ENCODE peak calls at places on chromosomes 12 and 14, in six cellular contexts. One of them, this sample, is unnamed.

GRCh38 chr14:94935901-94936300 is 166.0 kb upstream of the GSC start:
- DNase-seq in psoas muscle: no peak
- DNase-seq in RWPE2: no peak
- DNase-seq in AG09309: no peak
- DNase-seq in fibroblast of lung: no peak
- DNase-seq in fibroblast of the aortic adventitia: no peak
- DNase-seq in this sample: no peak

GRCh38 chr12:72790273-72790672 is 518.1 kb downstream of the TRHDE start:
- DNase-seq in psoas muscle: no peak
- DNase-seq in RWPE2: no peak
- DNase-seq in AG09309: no peak
- DNase-seq in fibroblast of lung: no peak
- DNase-seq in fibroblast of the aortic adventitia: no peak
- DNase-seq in this sample: peak

GRCh38 chr14:93797536-93797935 is 9.3 kb upstream of the PRIMA1 start:
- DNase-seq in psoas muscle: no peak
- DNase-seq in RWPE2: no peak
- DNase-seq in AG09309: no peak
- DNase-seq in fibroblast of lung: no peak
- DNase-seq in fibroblast of the aortic adventitia: no peak
- DNase-seq in this sample: no peak

GRCh38 chr12:113912761-113913295 is 53.3 kb downstream of the RBM19 start:
- DNase-seq in psoas muscle: peak
- DNase-seq in RWPE2: no peak
- DNase-seq in AG09309: no peak
- DNase-seq in fibroblast of lung: peak
- DNase-seq in fibroblast of the aortic adventitia: peak
- DNase-seq in this sample: peak

GRCh38 chr12:11798856-11799530 is 149.5 kb downstream of the ETV6 start:
- DNase-seq in psoas muscle: no peak
- DNase-seq in RWPE2: no peak
- DNase-seq in AG09309: no peak
- DNase-seq in fibroblast of lung: peak
- DNase-seq in fibroblast of the aortic adventitia: peak
- DNase-seq in this sample: peak

GRCh38 chr14:54207476-54207875 is 189.3 kb upstream of the CDKN3 start:
- DNase-seq in psoas muscle: no peak
- DNase-seq in RWPE2: no peak
- DNase-seq in AG09309: no peak
- DNase-seq in fibroblast of lung: peak
- DNase-seq in fibroblast of the aortic adventitia: peak
- DNase-seq in this sample: peak

GRCh38 chr12:1904875-1905274 is 13.6 kb downstream of the CACNA2D4 start:
- DNase-seq in psoas muscle: no peak
- DNase-seq in RWPE2: no peak
- DNase-seq in AG09309: no peak
- DNase-seq in fibroblast of lung: no peak
- DNase-seq in fibroblast of the aortic adventitia: no peak
- DNase-seq in this sample: no peak

GRCh38 chr14:49769581-49770211 is 1.7 kb downstream of the KLHDC2 start:
- DNase-seq in psoas muscle: no peak
- DNase-seq in RWPE2: no peak
- DNase-seq in AG09309: no peak
- DNase-seq in fibroblast of lung: no peak
- DNase-seq in fibroblast of the aortic adventitia: no peak
- DNase-seq in this sample: no peak

GRCh38 chr14:66009104-66009503 is 477.1 kb upstream of the CCDC196 start:
- DNase-seq in psoas muscle: no peak
- DNase-seq in RWPE2: no peak
- DNase-seq in AG09309: peak
- DNase-seq in fibroblast of lung: peak
- DNase-seq in fibroblast of the aortic adventitia: peak
- DNase-seq in this sample: peak

GRCh38 chr12:77814361-77814760 is 16.3 kb upstream of the NAV3 start:
- DNase-seq in psoas muscle: no peak
- DNase-seq in RWPE2: no peak
- DNase-seq in AG09309: no peak
- DNase-seq in fibroblast of lung: no peak
- DNase-seq in fibroblast of the aortic adventitia: no peak
- DNase-seq in this sample: no peak

GRCh38 chr14:91170504-91171121 is 56.7 kb downstream of the DGLUCY start:
- DNase-seq in psoas muscle: peak
- DNase-seq in RWPE2: no peak
- DNase-seq in AG09309: no peak
- DNase-seq in fibroblast of lung: peak
- DNase-seq in fibroblast of the aortic adventitia: peak
- DNase-seq in this sample: no peak

GRCh38 chr12:80118565-80119337 is 19.4 kb downstream of the OTOGL start:
- DNase-seq in psoas muscle: no peak
- DNase-seq in RWPE2: no peak
- DNase-seq in AG09309: no peak
- DNase-seq in fibroblast of lung: no peak
- DNase-seq in fibroblast of the aortic adventitia: no peak
- DNase-seq in this sample: no peak

GRCh38 chr14:102187044-102187443 is 47.3 kb downstream of the WDR20 start:
- DNase-seq in psoas muscle: no peak
- DNase-seq in RWPE2: no peak
- DNase-seq in AG09309: peak
- DNase-seq in fibroblast of lung: peak
- DNase-seq in fibroblast of the aortic adventitia: peak
- DNase-seq in this sample: peak

GRCh38 chr14:21071225-21072041 is 1.3 kb downstream of the ARHGEF40 start:
- DNase-seq in psoas muscle: peak
- DNase-seq in RWPE2: no peak
- DNase-seq in AG09309: peak
- DNase-seq in fibroblast of lung: peak
- DNase-seq in fibroblast of the aortic adventitia: peak
- DNase-seq in this sample: peak

DNA sequence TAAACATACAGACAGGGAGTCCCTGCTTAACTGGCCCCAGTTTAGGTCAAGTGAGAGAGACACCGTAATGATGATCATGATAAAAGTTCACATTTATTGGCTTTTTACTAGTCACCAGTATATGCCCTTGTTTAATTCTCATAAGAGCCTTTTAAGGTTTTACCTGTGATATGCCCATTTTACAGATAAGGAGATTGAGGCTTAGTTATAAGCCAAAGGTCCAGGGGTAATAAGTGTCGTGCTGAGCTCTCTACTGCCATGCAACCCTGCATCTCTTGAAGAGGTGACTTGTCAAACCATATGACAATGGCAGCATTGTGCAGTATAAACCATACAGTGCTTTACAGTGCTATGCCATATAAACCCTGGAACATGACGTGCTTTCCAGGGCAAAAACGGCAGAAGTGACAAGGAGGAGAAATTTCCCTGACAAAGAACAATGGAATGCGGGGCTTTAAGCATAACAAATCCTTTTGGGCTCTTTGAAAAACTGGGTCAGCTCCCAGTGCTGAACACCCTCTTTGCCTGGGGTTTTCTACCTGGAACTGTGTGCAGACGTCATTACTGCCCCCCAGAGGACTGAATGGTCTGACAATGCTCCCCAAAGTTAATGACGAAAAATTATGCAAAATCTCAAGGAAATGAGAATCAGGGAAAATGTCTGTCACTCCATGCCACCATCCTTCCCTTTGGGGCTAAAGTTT is 59.7 kb upstream of the C14orf132 start:
- DNase-seq in psoas muscle: no peak
- DNase-seq in RWPE2: no peak
- DNase-seq in AG09309: no peak
- DNase-seq in fibroblast of lung: peak
- DNase-seq in fibroblast of the aortic adventitia: no peak
- DNase-seq in this sample: no peak
- TF ChIP-seq CTCF in psoas muscle: no peak
- TF ChIP-seq CTCF in RWPE2: no peak
- TF ChIP-seq CTCF in AG09309: no peak
- TF ChIP-seq CTCF in fibroblast of lung: no peak
- TF ChIP-seq CTCF in fibroblast of the aortic adventitia: no peak
- TF ChIP-seq CTCF in this sample: peak

GRCh38 chr12:111268738-111269572 is 99.9 kb downstream of the PHETA1 start:
- DNase-seq in psoas muscle: no peak
- DNase-seq in RWPE2: no peak
- DNase-seq in AG09309: no peak
- DNase-seq in fibroblast of lung: no peak
- DNase-seq in fibroblast of the aortic adventitia: no peak
- DNase-seq in this sample: no peak
- TF ChIP-seq CTCF in psoas muscle: peak
- TF ChIP-seq CTCF in RWPE2: peak
- TF ChIP-seq CTCF in AG09309: peak
- TF ChIP-seq CTCF in fibroblast of lung: peak
- TF ChIP-seq CTCF in fibroblast of the aortic adventitia: peak
- TF ChIP-seq CTCF in this sample: peak

GRCh38 chr12:3241621-3242020 is 164.4 kb downstream of the TSPAN9 start:
- DNase-seq in psoas muscle: peak
- DNase-seq in RWPE2: no peak
- DNase-seq in AG09309: no peak
- DNase-seq in fibroblast of lung: no peak
- DNase-seq in fibroblast of the aortic adventitia: no peak
- DNase-seq in this sample: no peak

GRCh38 chr12:3244219-3244750 is 167.1 kb downstream of the TSPAN9 start:
- DNase-seq in psoas muscle: no peak
- DNase-seq in RWPE2: no peak
- DNase-seq in AG09309: no peak
- DNase-seq in fibroblast of lung: no peak
- DNase-seq in fibroblast of the aortic adventitia: no peak
- DNase-seq in this sample: no peak

GRCh38 chr12:3243376-3244084 is 166.4 kb downstream of the TSPAN9 start:
- DNase-seq in psoas muscle: no peak
- DNase-seq in RWPE2: no peak
- DNase-seq in AG09309: no peak
- DNase-seq in fibroblast of lung: no peak
- DNase-seq in fibroblast of the aortic adventitia: no peak
- DNase-seq in this sample: no peak

GRCh38 chr12:3246253-3246652 is 169.1 kb downstream of the TSPAN9 start:
- DNase-seq in psoas muscle: no peak
- DNase-seq in RWPE2: no peak
- DNase-seq in AG09309: no peak
- DNase-seq in fibroblast of lung: no peak
- DNase-seq in fibroblast of the aortic adventitia: no peak
- DNase-seq in this sample: no peak

DNA sequence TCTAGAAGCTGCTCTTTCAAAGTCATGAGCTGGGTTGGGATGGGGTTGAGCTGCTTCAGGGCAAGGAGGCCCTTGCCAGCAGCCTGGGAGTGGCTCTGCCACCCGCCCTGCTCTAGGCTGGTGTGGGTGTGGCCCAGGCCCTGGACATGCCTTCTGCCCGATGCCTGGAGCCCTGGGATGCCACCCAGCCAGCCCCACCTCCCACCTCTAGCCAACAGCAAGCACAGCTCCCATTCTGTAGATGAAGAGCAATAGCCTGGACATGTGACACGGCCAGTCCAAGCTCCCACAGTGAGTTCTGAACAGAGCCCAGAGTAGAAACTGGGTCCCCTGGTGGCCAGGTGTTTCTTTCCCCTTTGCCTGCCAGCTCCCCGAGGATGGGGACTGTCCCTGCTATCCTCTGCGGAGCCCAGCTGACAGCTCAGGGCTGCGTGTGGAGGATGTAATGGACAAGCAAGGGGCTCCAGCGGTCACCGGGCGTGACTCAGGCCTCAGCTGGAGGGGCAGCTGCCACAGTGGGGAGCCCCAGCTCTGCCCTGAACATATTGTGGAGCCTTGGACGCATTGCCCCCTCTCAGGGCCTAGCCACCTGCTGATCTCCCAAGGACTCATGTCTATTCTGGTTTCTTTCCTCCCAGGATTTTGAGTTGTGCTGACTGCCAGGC is 165.2 kb downstream of the TSPAN9 start:
- DNase-seq in psoas muscle: no peak
- DNase-seq in RWPE2: no peak
- DNase-seq in AG09309: no peak
- DNase-seq in fibroblast of lung: no peak
- DNase-seq in fibroblast of the aortic adventitia: no peak
- DNase-seq in this sample: no peak
- TF ChIP-seq CTCF in psoas muscle: peak
- TF ChIP-seq CTCF in RWPE2: no peak
- TF ChIP-seq CTCF in AG09309: no peak
- TF ChIP-seq CTCF in fibroblast of lung: no peak
- TF ChIP-seq CTCF in fibroblast of the aortic adventitia: no peak
- TF ChIP-seq CTCF in this sample: peak

GRCh38 chr14:103195828-103196615 is 72.8 kb downstream of the TNFAIP2 start:
- DNase-seq in psoas muscle: no peak
- DNase-seq in RWPE2: no peak
- DNase-seq in AG09309: no peak
- DNase-seq in fibroblast of lung: no peak
- DNase-seq in fibroblast of the aortic adventitia: no peak
- DNase-seq in this sample: no peak
- TF ChIP-seq CTCF in psoas muscle: no peak
- TF ChIP-seq CTCF in RWPE2: no peak
- TF ChIP-seq CTCF in AG09309: no peak
- TF ChIP-seq CTCF in fibroblast of lung: no peak
- TF ChIP-seq CTCF in fibroblast of the aortic adventitia: no peak
- TF ChIP-seq CTCF in this sample: no peak

GRCh38 chr12:65962921-65963883 is 138.9 kb downstream of the HMGA2 start:
- DNase-seq in psoas muscle: no peak
- DNase-seq in RWPE2: no peak
- DNase-seq in AG09309: no peak
- DNase-seq in fibroblast of lung: peak
- DNase-seq in fibroblast of the aortic adventitia: no peak
- DNase-seq in this sample: no peak
- TF ChIP-seq CTCF in psoas muscle: no peak
- TF ChIP-seq CTCF in RWPE2: no peak
- TF ChIP-seq CTCF in AG09309: peak
- TF ChIP-seq CTCF in fibroblast of lung: peak
- TF ChIP-seq CTCF in fibroblast of the aortic adventitia: no peak
- TF ChIP-seq CTCF in this sample: peak

DNA sequence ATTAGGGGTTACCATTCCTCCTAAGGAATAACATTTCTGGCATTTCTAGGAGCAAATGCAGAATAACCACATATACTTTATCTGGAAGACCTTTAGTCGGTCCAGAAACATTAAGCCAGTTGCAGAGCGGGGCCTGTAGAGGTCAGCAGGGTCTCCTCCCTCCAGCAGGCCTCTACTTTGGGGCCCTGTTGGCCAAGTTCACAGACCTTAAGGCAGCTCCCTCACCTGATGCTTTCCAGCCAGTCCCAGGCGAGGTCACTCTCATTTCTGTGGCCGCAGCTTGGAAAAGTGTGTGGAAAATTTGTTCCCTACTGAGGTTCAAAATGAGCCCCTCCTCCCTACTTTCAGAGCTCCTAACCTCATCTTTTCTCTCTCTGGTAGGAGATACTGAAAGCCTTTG is 74.1 kb downstream of the ESR2 start:
- DNase-seq in psoas muscle: no peak
- DNase-seq in RWPE2: no peak
- DNase-seq in AG09309: no peak
- DNase-seq in fibroblast of lung: no peak
- DNase-seq in fibroblast of the aortic adventitia: no peak
- DNase-seq in this sample: no peak
- TF ChIP-seq CTCF in psoas muscle: no peak
- TF ChIP-seq CTCF in RWPE2: no peak
- TF ChIP-seq CTCF in AG09309: no peak
- TF ChIP-seq CTCF in fibroblast of lung: no peak
- TF ChIP-seq CTCF in fibroblast of the aortic adventitia: no peak
- TF ChIP-seq CTCF in this sample: no peak

GRCh38 chr12:127519766-127520165 is 747.2 kb upstream of the TMEM132C start:
- DNase-seq in psoas muscle: no peak
- DNase-seq in RWPE2: no peak
- DNase-seq in AG09309: no peak
- DNase-seq in fibroblast of lung: no peak
- DNase-seq in fibroblast of the aortic adventitia: no peak
- DNase-seq in this sample: no peak
- TF ChIP-seq CTCF in psoas muscle: no peak
- TF ChIP-seq CTCF in RWPE2: no peak
- TF ChIP-seq CTCF in AG09309: no peak
- TF ChIP-seq CTCF in fibroblast of lung: no peak
- TF ChIP-seq CTCF in fibroblast of the aortic adventitia: no peak
- TF ChIP-seq CTCF in this sample: no peak

This sample was measured in HFFc6.